ENCODE peak calls at places on chromosomes 2 and 18, in six cellular contexts. One of them, this sample, is unnamed. For H3K27me3 and H3K4me1, the result is how much of the 10 kb centered on the place peaks cover.

GRCh38 chr18:48675330-48675761 is 136.5 kb downstream of the CTIF start:
- DNase-seq in IMR-90: peak
- DNase-seq in CD8-positive, alpha-beta T cell: peak
- DNase-seq in prostate gland: peak
- DNase-seq in GM23338: peak
- DNase-seq in mesenchymal stem cell: peak
- DNase-seq in this sample: peak

GRCh38 chr2:19646987-19647386 is 254.8 kb downstream of the TTC32 start:
- DNase-seq in GM23338: no peak
- DNase-seq in IMR-90: no peak
- DNase-seq in mesenchymal stem cell: no peak
- DNase-seq in prostate gland: no peak
- DNase-seq in CD8-positive, alpha-beta T cell: no peak
- DNase-seq in this sample: no peak

GRCh38 chr2:239215136-239215925 is 185.5 kb downstream of the HDAC4 start:
- DNase-seq in mesenchymal stem cell: no peak
- DNase-seq in GM23338: no peak
- DNase-seq in IMR-90: no peak
- DNase-seq in prostate gland: no peak
- DNase-seq in CD8-positive, alpha-beta T cell: no peak
- DNase-seq in this sample: no peak

GRCh38 chr18:50982802-50983179 is 15.0 kb downstream of the ELAC1 start:
- DNase-seq in GM23338: peak
- DNase-seq in IMR-90: peak
- DNase-seq in mesenchymal stem cell: no peak
- DNase-seq in CD8-positive, alpha-beta T cell: no peak
- DNase-seq in prostate gland: peak
- DNase-seq in this sample: no peak

GRCh38 chr2:16621348-16621747 is 44.3 kb downstream of the CYRIA start:
- DNase-seq in CD8-positive, alpha-beta T cell: no peak
- DNase-seq in GM23338: no peak
- DNase-seq in mesenchymal stem cell: peak
- DNase-seq in IMR-90: peak
- DNase-seq in prostate gland: no peak
- DNase-seq in this sample: no peak

GRCh38 chr2:124241-124880 is 78.1 kb upstream of the FAM110C start:
- DNase-seq in mesenchymal stem cell: no peak
- DNase-seq in IMR-90: no peak
- DNase-seq in GM23338: no peak
- DNase-seq in prostate gland: no peak
- DNase-seq in CD8-positive, alpha-beta T cell: no peak
- DNase-seq in this sample: no peak

GRCh38 chr2:179049546-179050311 is at the start of gene CCDC141:
- DNase-seq in mesenchymal stem cell: peak
- DNase-seq in prostate gland: no peak
- DNase-seq in GM23338: no peak
- DNase-seq in CD8-positive, alpha-beta T cell: no peak
- DNase-seq in IMR-90: no peak
- DNase-seq in this sample: peak

GRCh38 chr2:99775585-99775984 is 285.8 kb upstream of the REV1 start:
- DNase-seq in prostate gland: no peak
- DNase-seq in IMR-90: peak
- DNase-seq in mesenchymal stem cell: peak
- DNase-seq in CD8-positive, alpha-beta T cell: no peak
- DNase-seq in GM23338: peak
- DNase-seq in this sample: no peak

GRCh38 chr2:112939425-112939824 is 28.5 kb downstream of the IL37 start:
- DNase-seq in mesenchymal stem cell: no peak
- DNase-seq in prostate gland: no peak
- DNase-seq in GM23338: no peak
- DNase-seq in IMR-90: no peak
- DNase-seq in CD8-positive, alpha-beta T cell: no peak
- DNase-seq in this sample: no peak

GRCh38 chr2:37711831-37712230 is 40.4 kb upstream of the CDC42EP3 start:
- DNase-seq in CD8-positive, alpha-beta T cell: no peak
- DNase-seq in mesenchymal stem cell: peak
- DNase-seq in prostate gland: no peak
- DNase-seq in IMR-90: peak
- DNase-seq in GM23338: no peak
- DNase-seq in this sample: no peak

GRCh38 chr2:149050188-149050587 is 11.7 kb downstream of the LYPD6B start:
- DNase-seq in CD8-positive, alpha-beta T cell: no peak
- DNase-seq in IMR-90: peak
- DNase-seq in GM23338: no peak
- DNase-seq in prostate gland: no peak
- DNase-seq in mesenchymal stem cell: no peak
- DNase-seq in this sample: peak

GRCh38 chr18:212780-213179 is 54.4 kb downstream of the USP14 start:
- DNase-seq in prostate gland: no peak
- DNase-seq in CD8-positive, alpha-beta T cell: no peak
- DNase-seq in GM23338: no peak
- DNase-seq in IMR-90: no peak
- DNase-seq in mesenchymal stem cell: no peak
- DNase-seq in this sample: no peak

GRCh38 chr2:222701709-222702108 is 30.3 kb downstream of the MOGAT1 start:
- DNase-seq in CD8-positive, alpha-beta T cell: no peak
- DNase-seq in prostate gland: no peak
- DNase-seq in GM23338: no peak
- DNase-seq in mesenchymal stem cell: no peak
- DNase-seq in IMR-90: no peak
- DNase-seq in this sample: no peak

GRCh38 chr2:167336213-167336612 is 447.9 kb downstream of the XIRP2 start:
- DNase-seq in CD8-positive, alpha-beta T cell: no peak
- DNase-seq in prostate gland: no peak
- DNase-seq in mesenchymal stem cell: no peak
- DNase-seq in IMR-90: no peak
- DNase-seq in GM23338: peak
- DNase-seq in this sample: no peak

GRCh38 chr2:62224976-62225375 is 29.1 kb downstream of the B3GNT2 start:
- DNase-seq in IMR-90: no peak
- DNase-seq in CD8-positive, alpha-beta T cell: no peak
- DNase-seq in prostate gland: no peak
- DNase-seq in GM23338: no peak
- DNase-seq in mesenchymal stem cell: no peak
- DNase-seq in this sample: no peak

GRCh38 chr18:31486165-31486564 is 11.8 kb upstream of the DSG2 start:
- DNase-seq in mesenchymal stem cell: peak
- DNase-seq in prostate gland: no peak
- DNase-seq in GM23338: no peak
- DNase-seq in IMR-90: no peak
- DNase-seq in CD8-positive, alpha-beta T cell: no peak
- DNase-seq in this sample: no peak

GRCh38 chr2:10342245-10342951 is 39.7 kb downstream of the HPCAL1 start:
- DNase-seq in CD8-positive, alpha-beta T cell: no peak
- DNase-seq in GM23338: no peak
- DNase-seq in IMR-90: no peak
- DNase-seq in prostate gland: no peak
- DNase-seq in mesenchymal stem cell: no peak
- DNase-seq in this sample: no peak

GRCh38 chr18:30945769-30946168 is 96.8 kb downstream of the DSC3 start:
- DNase-seq in CD8-positive, alpha-beta T cell: no peak
- DNase-seq in prostate gland: no peak
- DNase-seq in GM23338: no peak
- DNase-seq in IMR-90: no peak
- DNase-seq in mesenchymal stem cell: no peak
- DNase-seq in this sample: no peak

GRCh38 chr2:98507461-98507860 is 62.8 kb downstream of the INPP4A start:
- DNase-seq in prostate gland: no peak
- DNase-seq in CD8-positive, alpha-beta T cell: no peak
- DNase-seq in IMR-90: no peak
- DNase-seq in mesenchymal stem cell: no peak
- DNase-seq in GM23338: no peak
- DNase-seq in this sample: no peak

GRCh38 chr2:61549546-61549945 is 11.4 kb upstream of the XPO1 start:
- DNase-seq in CD8-positive, alpha-beta T cell: no peak
- DNase-seq in prostate gland: no peak
- DNase-seq in GM23338: no peak
- DNase-seq in mesenchymal stem cell: no peak
- DNase-seq in IMR-90: no peak
- DNase-seq in this sample: no peak

GRCh38 chr2:223414646-223415045 is 187.5 kb downstream of the SCG2 start:
- DNase-seq in prostate gland: peak
- DNase-seq in GM23338: no peak
- DNase-seq in CD8-positive, alpha-beta T cell: no peak
- DNase-seq in mesenchymal stem cell: no peak
- DNase-seq in IMR-90: peak
- DNase-seq in this sample: no peak

GRCh38 chr2:70850905-70851304 is 15.3 kb upstream of the CD207 start:
- DNase-seq in mesenchymal stem cell: no peak
- DNase-seq in CD8-positive, alpha-beta T cell: no peak
- DNase-seq in IMR-90: no peak
- DNase-seq in GM23338: no peak
- DNase-seq in prostate gland: no peak
- DNase-seq in this sample: no peak

GRCh38 chr18:35713545-35713944 is 132.0 kb downstream of the GALNT1 start:
- DNase-seq in mesenchymal stem cell: peak
- DNase-seq in GM23338: no peak
- DNase-seq in CD8-positive, alpha-beta T cell: no peak
- DNase-seq in prostate gland: no peak
- DNase-seq in IMR-90: peak
- DNase-seq in this sample: no peak

GRCh38 chr2:162123806-162124758 is 28.0 kb downstream of the GCG start:
- DNase-seq in CD8-positive, alpha-beta T cell: peak
- DNase-seq in prostate gland: peak
- DNase-seq in mesenchymal stem cell: peak
- DNase-seq in IMR-90: peak
- DNase-seq in GM23338: peak
- DNase-seq in this sample: peak

GRCh38 chr2:145563752-145564615 is 1044.1 kb upstream of the ZEB2 start:
- DNase-seq in IMR-90: peak
- DNase-seq in CD8-positive, alpha-beta T cell: no peak
- DNase-seq in mesenchymal stem cell: peak
- DNase-seq in prostate gland: peak
- DNase-seq in GM23338: no peak
- DNase-seq in this sample: no peak

GRCh38 chr2:113876503-113877387 is 13.1 kb upstream of the ACTR3 start:
- DNase-seq in mesenchymal stem cell: no peak
- DNase-seq in GM23338: peak
- DNase-seq in prostate gland: peak
- DNase-seq in CD8-positive, alpha-beta T cell: peak
- DNase-seq in IMR-90: no peak
- DNase-seq in this sample: peak

GRCh38 chr2:237623428-237624403 is 3.7 kb upstream of the LRRFIP1 start:
- DNase-seq in IMR-90: peak
- DNase-seq in mesenchymal stem cell: no peak
- DNase-seq in CD8-positive, alpha-beta T cell: no peak
- DNase-seq in GM23338: no peak
- DNase-seq in prostate gland: no peak
- DNase-seq in this sample: no peak

GRCh38 chr2:219634951-219635751 is 7.7 kb downstream of the SLC4A3 start:
- DNase-seq in mesenchymal stem cell: no peak
- DNase-seq in CD8-positive, alpha-beta T cell: no peak
- DNase-seq in prostate gland: no peak
- DNase-seq in GM23338: no peak
- DNase-seq in IMR-90: no peak
- DNase-seq in this sample: no peak

GRCh38 chr2:26801342-26801741 is 15.5 kb downstream of the CENPA start:
- DNase-seq in mesenchymal stem cell: no peak
- DNase-seq in prostate gland: no peak
- DNase-seq in IMR-90: no peak
- DNase-seq in CD8-positive, alpha-beta T cell: no peak
- DNase-seq in GM23338: no peak
- DNase-seq in this sample: no peak

GRCh38 chr2:178602901-178603300 is 122.6 kb downstream of the PLEKHA3 start:
- DNase-seq in IMR-90: no peak
- DNase-seq in CD8-positive, alpha-beta T cell: no peak
- DNase-seq in GM23338: no peak
- DNase-seq in mesenchymal stem cell: no peak
- DNase-seq in prostate gland: no peak
- DNase-seq in this sample: no peak

GRCh38 chr2:128638741-128639477 is 320.2 kb upstream of the HS6ST1 start:
- DNase-seq in prostate gland: no peak
- DNase-seq in CD8-positive, alpha-beta T cell: no peak
- DNase-seq in IMR-90: no peak
- DNase-seq in GM23338: peak
- DNase-seq in mesenchymal stem cell: no peak
- DNase-seq in this sample: no peak

GRCh38 chr2:201149064-201149820 is 33.3 kb downstream of the CFLAR start:
- DNase-seq in prostate gland: no peak
- DNase-seq in CD8-positive, alpha-beta T cell: no peak
- DNase-seq in IMR-90: peak
- DNase-seq in mesenchymal stem cell: peak
- DNase-seq in GM23338: no peak
- DNase-seq in this sample: no peak
- H3K27ac ChIP-seq in prostate gland: peak
- H3K27ac ChIP-seq in CD8-positive, alpha-beta T cell: no peak
- H3K27ac ChIP-seq in IMR-90: peak
- H3K27ac ChIP-seq in mesenchymal stem cell: peak
- H3K27ac ChIP-seq in GM23338: no peak
- H3K27ac ChIP-seq in this sample: peak

GRCh38 chr2:177234267-177234666 is 21.7 kb downstream of the HNRNPA3 start:
- DNase-seq in IMR-90: no peak
- DNase-seq in CD8-positive, alpha-beta T cell: no peak
- DNase-seq in prostate gland: no peak
- DNase-seq in mesenchymal stem cell: no peak
- DNase-seq in GM23338: no peak
- DNase-seq in this sample: no peak
- H3K27me3 ChIP-seq in IMR-90: under half
- H3K27me3 ChIP-seq in CD8-positive, alpha-beta T cell: under half
- H3K27me3 ChIP-seq in prostate gland: under half
- H3K27me3 ChIP-seq in mesenchymal stem cell: under half
- H3K27me3 ChIP-seq in GM23338: under half
- H3K27me3 ChIP-seq in this sample: under half

GRCh38 chr2:8569332-8569930 is 112.4 kb upstream of the ID2 start:
- DNase-seq in prostate gland: no peak
- DNase-seq in mesenchymal stem cell: no peak
- DNase-seq in IMR-90: no peak
- DNase-seq in CD8-positive, alpha-beta T cell: no peak
- DNase-seq in GM23338: no peak
- DNase-seq in this sample: no peak

GRCh38 chr2:8570637-8571036 is 111.2 kb upstream of the ID2 start:
- DNase-seq in mesenchymal stem cell: no peak
- DNase-seq in GM23338: no peak
- DNase-seq in IMR-90: no peak
- DNase-seq in prostate gland: no peak
- DNase-seq in CD8-positive, alpha-beta T cell: no peak
- DNase-seq in this sample: no peak

GRCh38 chr2:8572712-8573233 is 109.1 kb upstream of the ID2 start:
- DNase-seq in CD8-positive, alpha-beta T cell: no peak
- DNase-seq in prostate gland: no peak
- DNase-seq in GM23338: no peak
- DNase-seq in IMR-90: no peak
- DNase-seq in mesenchymal stem cell: no peak
- DNase-seq in this sample: no peak

GRCh38 chr2:8571792-8572499 is 109.9 kb upstream of the ID2 start:
- DNase-seq in mesenchymal stem cell: no peak
- DNase-seq in CD8-positive, alpha-beta T cell: no peak
- DNase-seq in IMR-90: no peak
- DNase-seq in prostate gland: peak
- DNase-seq in GM23338: no peak
- DNase-seq in this sample: no peak

GRCh38 chr2:8571286-8571791 is 110.5 kb upstream of the ID2 start:
- DNase-seq in prostate gland: no peak
- DNase-seq in IMR-90: no peak
- DNase-seq in mesenchymal stem cell: no peak
- DNase-seq in CD8-positive, alpha-beta T cell: no peak
- DNase-seq in GM23338: no peak
- DNase-seq in this sample: no peak
- H3K4me1 ChIP-seq in prostate gland: under half
- H3K4me1 ChIP-seq in IMR-90: under half
- H3K4me1 ChIP-seq in mesenchymal stem cell: under half
- H3K4me1 ChIP-seq in CD8-positive, alpha-beta T cell: under half
- H3K4me1 ChIP-seq in GM23338: under half
- H3K4me1 ChIP-seq in this sample: under half

GRCh38 chr2:176136375-176137248 is 7.1 kb downstream of the HOXD8 start:
- DNase-seq in mesenchymal stem cell: peak
- DNase-seq in IMR-90: no peak
- DNase-seq in GM23338: peak
- DNase-seq in CD8-positive, alpha-beta T cell: no peak
- DNase-seq in prostate gland: no peak
- DNase-seq in this sample: no peak
- H3K27ac ChIP-seq in mesenchymal stem cell: peak
- H3K27ac ChIP-seq in IMR-90: no peak
- H3K27ac ChIP-seq in GM23338: no peak
- H3K27ac ChIP-seq in CD8-positive, alpha-beta T cell: no peak
- H3K27ac ChIP-seq in prostate gland: peak
- H3K27ac ChIP-seq in this sample: no peak

This sample was measured in CD4-positive, CD25-positive, alpha-beta regulatory T cell.